ENCODE peak calls at places on chromosomes 3 and 15, in five cellular contexts. One of them, this sample, is unnamed.

GRCh38 chr3:179324270-179324754 is 1.5 kb downstream of the ZNF639 start:
- DNase-seq in neural progenitor cell: peak; percentile 20
- DNase-seq in GM12878: no peak
- DNase-seq in right lobe of liver: no peak
- DNase-seq in PC-9: no peak
- DNase-seq in this sample: no peak

GRCh38 chr3:187986514-187986934 is 167.4 kb upstream of the LPP start:
- DNase-seq in right lobe of liver: no peak
- DNase-seq in GM12878: no peak
- DNase-seq in PC-9: peak; percentile 68
- DNase-seq in neural progenitor cell: no peak
- DNase-seq in this sample: peak; percentile 42

GRCh38 chr15:77507151-77507847 is 86.6 kb downstream of the HMG20A start:
- DNase-seq in PC-9: peak; percentile 70
- DNase-seq in GM12878: no peak
- DNase-seq in right lobe of liver: no peak
- DNase-seq in neural progenitor cell: no peak
- DNase-seq in this sample: peak; percentile 11

GRCh38 chr15:61151791-61152190 is 77.3 kb downstream of the RORA start:
- DNase-seq in GM12878: no peak
- DNase-seq in PC-9: no peak
- DNase-seq in right lobe of liver: no peak
- DNase-seq in neural progenitor cell: no peak
- DNase-seq in this sample: no peak

GRCh38 chr15:78714890-78715289 is 73.9 kb upstream of the CHRNB4 start:
- DNase-seq in PC-9: no peak
- DNase-seq in GM12878: no peak
- DNase-seq in neural progenitor cell: no peak
- DNase-seq in right lobe of liver: no peak
- DNase-seq in this sample: no peak

GRCh38 chr15:57565326-57565725 is 26.4 kb upstream of the MYZAP start:
- DNase-seq in neural progenitor cell: no peak
- DNase-seq in right lobe of liver: no peak
- DNase-seq in GM12878: no peak
- DNase-seq in PC-9: no peak
- DNase-seq in this sample: peak; percentile 35

GRCh38 chr3:15204005-15204404 is 2.0 kb upstream of the CAPN7 start:
- DNase-seq in right lobe of liver: peak; percentile 60
- DNase-seq in neural progenitor cell: peak; percentile 7
- DNase-seq in GM12878: no peak
- DNase-seq in PC-9: no peak
- DNase-seq in this sample: no peak

GRCh38 chr3:195805181-195805580 is 6.5 kb downstream of the MUC4 start:
- DNase-seq in GM12878: no peak
- DNase-seq in right lobe of liver: no peak
- DNase-seq in neural progenitor cell: no peak
- DNase-seq in PC-9: no peak
- DNase-seq in this sample: no peak

GRCh38 chr3:129606522-129607390 is at the start of gene PLXND1:
- DNase-seq in right lobe of liver: peak; percentile 70
- DNase-seq in GM12878: no peak
- DNase-seq in PC-9: peak; percentile 74
- DNase-seq in neural progenitor cell: peak; percentile 90
- DNase-seq in this sample: peak; percentile 38

GRCh38 chr15:41713047-41713446 is 52.8 kb downstream of the MGA start:
- DNase-seq in GM12878: no peak
- DNase-seq in neural progenitor cell: no peak
- DNase-seq in right lobe of liver: no peak
- DNase-seq in PC-9: no peak
- DNase-seq in this sample: no peak

GRCh38 chr3:116836286-116836685 is 126.7 kb downstream of the TUSC7 start:
- DNase-seq in GM12878: no peak
- DNase-seq in neural progenitor cell: no peak
- DNase-seq in PC-9: no peak
- DNase-seq in right lobe of liver: no peak
- DNase-seq in this sample: no peak

GRCh38 chr3:38731522-38731921 is 82.0 kb upstream of the SCN5A start:
- DNase-seq in neural progenitor cell: no peak
- DNase-seq in right lobe of liver: no peak
- DNase-seq in GM12878: no peak
- DNase-seq in PC-9: no peak
- DNase-seq in this sample: no peak

GRCh38 chr3:193795062-193795690 is 202.2 kb downstream of the OPA1 start:
- DNase-seq in right lobe of liver: no peak
- DNase-seq in neural progenitor cell: no peak
- DNase-seq in GM12878: no peak
- DNase-seq in PC-9: no peak
- DNase-seq in this sample: no peak

GRCh38 chr3:13509066-13509815 is 29.1 kb downstream of the HDAC11 start:
- DNase-seq in GM12878: no peak
- DNase-seq in PC-9: no peak
- DNase-seq in neural progenitor cell: no peak
- DNase-seq in right lobe of liver: no peak
- DNase-seq in this sample: no peak

GRCh38 chr3:170296703-170297102 is 60.8 kb upstream of the SKIL start:
- DNase-seq in PC-9: no peak
- DNase-seq in neural progenitor cell: no peak
- DNase-seq in right lobe of liver: no peak
- DNase-seq in GM12878: no peak
- DNase-seq in this sample: no peak

GRCh38 chr15:68552344-68552743 is 26.4 kb upstream of the CORO2B start:
- DNase-seq in PC-9: no peak
- DNase-seq in right lobe of liver: no peak
- DNase-seq in neural progenitor cell: no peak
- DNase-seq in GM12878: no peak
- DNase-seq in this sample: no peak

GRCh38 chr3:60594025-60594424 is 657.2 kb downstream of the FHIT start:
- DNase-seq in PC-9: no peak
- DNase-seq in neural progenitor cell: no peak
- DNase-seq in GM12878: no peak
- DNase-seq in right lobe of liver: peak; percentile 83
- DNase-seq in this sample: peak; percentile 55

GRCh38 chr15:47506543-47507090 is 210.7 kb upstream of the SEMA6D start:
- DNase-seq in PC-9: no peak
- DNase-seq in GM12878: no peak
- DNase-seq in right lobe of liver: no peak
- DNase-seq in neural progenitor cell: no peak
- DNase-seq in this sample: no peak

GRCh38 chr3:187994221-187995085 is 159.5 kb upstream of the LPP start:
- DNase-seq in right lobe of liver: no peak
- DNase-seq in GM12878: no peak
- DNase-seq in PC-9: no peak
- DNase-seq in neural progenitor cell: no peak
- DNase-seq in this sample: no peak

GRCh38 chr3:133570139-133570936 is 3.1 kb upstream of the CDV3 start:
- DNase-seq in GM12878: no peak
- DNase-seq in neural progenitor cell: peak; percentile 53
- DNase-seq in right lobe of liver: no peak
- DNase-seq in PC-9: peak; percentile 75
- DNase-seq in this sample: no peak

GRCh38 chr3:151460240-151460639 is 621 bp downstream of the IGSF10 start:
- DNase-seq in PC-9: no peak
- DNase-seq in neural progenitor cell: no peak
- DNase-seq in GM12878: no peak
- DNase-seq in right lobe of liver: no peak
- DNase-seq in this sample: no peak

GRCh38 chr3:16412192-16412808 is 101.2 kb downstream of the RFTN1 start:
- DNase-seq in GM12878: no peak
- DNase-seq in right lobe of liver: no peak
- DNase-seq in PC-9: no peak
- DNase-seq in neural progenitor cell: no peak
- DNase-seq in this sample: no peak

GRCh38 chr3:112074616-112075497 is 11.3 kb upstream of the C3orf52 start:
- DNase-seq in neural progenitor cell: no peak
- DNase-seq in GM12878: no peak
- DNase-seq in right lobe of liver: no peak
- DNase-seq in PC-9: peak; percentile 94
- DNase-seq in this sample: no peak

GRCh38 chr15:27730878-27731277 is 368.2 kb downstream of the OCA2 start:
- DNase-seq in neural progenitor cell: no peak
- DNase-seq in PC-9: no peak
- DNase-seq in GM12878: no peak
- DNase-seq in right lobe of liver: no peak
- DNase-seq in this sample: no peak

GRCh38 chr15:30997270-30997669 is 5.8 kb upstream of the MTMR10 start:
- DNase-seq in GM12878: no peak
- DNase-seq in neural progenitor cell: no peak
- DNase-seq in PC-9: no peak
- DNase-seq in right lobe of liver: no peak
- DNase-seq in this sample: no peak

GRCh38 chr3:72591522-72592421 is 256.5 kb downstream of the SHQ1 start:
- DNase-seq in right lobe of liver: no peak
- DNase-seq in PC-9: peak; percentile 82
- DNase-seq in GM12878: no peak
- DNase-seq in neural progenitor cell: peak; percentile 86
- DNase-seq in this sample: no peak

GRCh38 chr3:171328419-171329082 is 131.7 kb downstream of the TNIK start:
- DNase-seq in PC-9: peak; percentile 30
- DNase-seq in GM12878: no peak
- DNase-seq in neural progenitor cell: peak; percentile 26
- DNase-seq in right lobe of liver: no peak
- DNase-seq in this sample: no peak

GRCh38 chr3:184558726-184559125 is 2.9 kb upstream of the EPHB3 start:
- DNase-seq in right lobe of liver: no peak
- DNase-seq in GM12878: no peak
- DNase-seq in PC-9: no peak
- DNase-seq in neural progenitor cell: peak; percentile 60
- DNase-seq in this sample: no peak

GRCh38 chr3:113051827-113052226 is 61.0 kb downstream of the GTPBP8 start:
- DNase-seq in PC-9: no peak
- DNase-seq in GM12878: no peak
- DNase-seq in neural progenitor cell: peak; percentile 12
- DNase-seq in right lobe of liver: no peak
- DNase-seq in this sample: no peak

GRCh38 chr3:57091471-57091870 is 31.0 kb downstream of the SPATA12 start:
- DNase-seq in GM12878: no peak
- DNase-seq in neural progenitor cell: no peak
- DNase-seq in PC-9: no peak
- DNase-seq in right lobe of liver: no peak
- DNase-seq in this sample: no peak

GRCh38 chr3:57094011-57094535 is 33.6 kb downstream of the SPATA12 start:
- DNase-seq in PC-9: no peak
- DNase-seq in GM12878: no peak
- DNase-seq in right lobe of liver: no peak
- DNase-seq in neural progenitor cell: no peak
- DNase-seq in this sample: no peak

GRCh38 chr3:57093489-57093888 is 33.0 kb downstream of the SPATA12 start:
- DNase-seq in GM12878: no peak
- DNase-seq in neural progenitor cell: no peak
- DNase-seq in right lobe of liver: no peak
- DNase-seq in PC-9: no peak
- DNase-seq in this sample: no peak

GRCh38 chr3:57094606-57095005 is 34.1 kb downstream of the SPATA12 start:
- DNase-seq in neural progenitor cell: no peak
- DNase-seq in right lobe of liver: no peak
- DNase-seq in GM12878: no peak
- DNase-seq in PC-9: no peak
- DNase-seq in this sample: no peak

GRCh38 chr3:57091874-57092273 is 31.4 kb downstream of the SPATA12 start:
- DNase-seq in PC-9: no peak
- DNase-seq in right lobe of liver: no peak
- DNase-seq in GM12878: no peak
- DNase-seq in neural progenitor cell: no peak
- DNase-seq in this sample: no peak
- H3K27ac ChIP-seq in PC-9: no peak overlapping the region
- H3K27ac ChIP-seq in right lobe of liver: no peak overlapping the region
- H3K27ac ChIP-seq in GM12878: no peak overlapping the region
- H3K27ac ChIP-seq in neural progenitor cell: no peak overlapping the region
- H3K27ac ChIP-seq in this sample: no peak overlapping the region

DNA sequence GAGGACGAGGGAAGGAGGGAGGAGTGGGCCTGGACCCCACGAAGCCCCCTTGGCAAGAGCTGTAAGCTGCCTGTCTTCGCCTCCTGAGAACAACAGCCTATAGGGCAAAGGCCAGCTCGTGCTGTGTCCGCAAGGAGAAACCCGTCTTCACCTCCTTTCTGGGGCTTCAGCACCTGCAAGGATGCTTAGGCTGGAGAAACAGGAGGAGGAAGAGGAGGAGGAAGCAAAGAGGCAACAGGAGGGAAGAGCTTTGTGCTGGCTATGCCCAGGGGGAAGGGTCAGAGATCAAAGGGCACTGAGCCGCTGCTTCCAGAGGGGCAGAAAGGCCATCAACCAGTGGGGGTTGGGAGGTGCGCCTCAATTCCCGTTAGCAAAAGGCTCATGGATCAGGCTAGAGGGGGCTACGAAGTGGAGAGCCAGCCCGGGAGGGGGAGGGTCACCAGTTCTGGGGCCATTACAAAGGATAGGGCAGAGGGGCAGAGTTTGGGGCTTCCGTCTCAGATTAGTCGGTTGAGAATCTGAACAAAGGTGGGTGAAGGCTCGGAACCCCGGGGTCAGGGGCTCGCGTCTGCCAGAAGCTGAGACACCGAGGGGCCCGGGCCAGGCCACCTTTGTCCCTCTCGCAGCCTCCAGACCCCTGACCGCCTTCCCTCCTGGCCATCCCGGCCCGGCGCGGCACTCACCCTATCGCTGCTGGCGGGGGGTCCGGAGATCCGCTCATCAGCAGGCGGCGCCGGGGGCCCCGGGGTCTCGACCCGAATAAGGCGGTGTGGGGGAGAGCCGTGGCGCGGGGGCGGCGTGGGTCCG is 792 bp downstream of the SHF start:
- DNase-seq in neural progenitor cell: peak; percentile 81
- DNase-seq in GM12878: no peak
- DNase-seq in right lobe of liver: peak; percentile 78
- DNase-seq in PC-9: no peak
- DNase-seq in this sample: no peak
- H3K27ac ChIP-seq in neural progenitor cell: no peak overlapping the region
- H3K27ac ChIP-seq in GM12878: no peak overlapping the region
- H3K27ac ChIP-seq in right lobe of liver: peak overlapping the region; percentile 56
- H3K27ac ChIP-seq in PC-9: no peak overlapping the region
- H3K27ac ChIP-seq in this sample: no peak overlapping the region

GRCh38 chr3:167736264-167736787 is 805 bp downstream of the SERPINI1 start:
- DNase-seq in neural progenitor cell: no peak
- DNase-seq in PC-9: no peak
- DNase-seq in right lobe of liver: no peak
- DNase-seq in GM12878: no peak
- DNase-seq in this sample: no peak
- H3K27ac ChIP-seq in neural progenitor cell: no peak overlapping the region
- H3K27ac ChIP-seq in PC-9: no peak overlapping the region
- H3K27ac ChIP-seq in right lobe of liver: no peak overlapping the region
- H3K27ac ChIP-seq in GM12878: no peak overlapping the region
- H3K27ac ChIP-seq in this sample: no peak overlapping the region

DNA sequence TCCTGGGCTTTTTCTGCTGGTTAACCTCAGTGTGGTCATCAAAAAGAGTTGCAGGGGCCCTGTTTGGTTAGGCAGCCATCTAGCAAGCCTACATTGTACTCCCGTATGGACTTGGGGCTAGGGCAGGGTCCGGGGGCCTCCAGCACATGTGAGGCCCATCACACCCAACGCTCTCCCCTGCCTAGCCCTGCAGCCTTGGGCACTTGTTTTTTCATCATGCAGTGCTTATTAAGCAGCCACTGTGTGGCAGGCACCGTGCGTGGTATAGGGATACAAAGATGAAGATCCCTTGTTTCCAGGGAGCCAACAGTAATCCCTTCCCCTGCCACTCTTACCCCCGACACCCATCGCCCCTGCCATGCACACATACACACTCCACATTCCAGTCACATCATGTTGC is 14.2 kb downstream of the MRAS start:
- DNase-seq in neural progenitor cell: no peak
- DNase-seq in right lobe of liver: no peak
- DNase-seq in GM12878: no peak
- DNase-seq in PC-9: no peak
- DNase-seq in this sample: no peak
- H3K27ac ChIP-seq in neural progenitor cell: no peak overlapping the region
- H3K27ac ChIP-seq in right lobe of liver: no peak overlapping the region
- H3K27ac ChIP-seq in GM12878: no peak overlapping the region
- H3K27ac ChIP-seq in PC-9: no peak overlapping the region
- H3K27ac ChIP-seq in this sample: no peak overlapping the region